ENCODE peak calls at places on chromosome 3, in four cellular contexts. G is uterus, X is tibial nerve, L is prostate gland. W is an unnamed sample.

GRCh38 chr3:184953396-184953795 is 141.4 kb downstream of the VPS8 start:
- DNase-seq in L (no peak), G (no peak), X (no peak), W (no peak)

GRCh38 chr3:53140575-53141467 is 10.6 kb upstream of the RFT1 start:
- DNase-seq in G (no peak), X (no peak), L (no peak), W (no peak)

GRCh38 chr3:12722205-12722604 is 36.9 kb downstream of the TMEM40 start:
- DNase-seq in L (no peak), X (no peak), G (no peak), W (no peak)

GRCh38 chr3:143851331-143852017 is 3.2 kb upstream of the SLC9A9 start:
- DNase-seq in G (no peak), X (no peak), L (peak), W (no peak)

GRCh38 chr3:139032326-139033002 is 11.7 kb upstream of the PRR23B start:
- DNase-seq in G (no peak), X (no peak), L (no peak), W (no peak)

GRCh38 chr3:154678271-154678670 is 248.3 kb upstream of the GPR149 start:
- DNase-seq in G (no peak), L (no peak), X (no peak), W (no peak)

GRCh38 chr3:177295116-177295515 is 97.8 kb upstream of the TBL1XR1 start:
- DNase-seq in G (no peak), X (no peak), L (peak), W (no peak)

GRCh38 chr3:185526349-185526951 is 25.9 kb downstream of the LIPH start:
- DNase-seq in G (no peak), L (no peak), X (no peak), W (no peak)

GRCh38 chr3:82506204-82506603 is 744.8 kb upstream of the GBE1 start:
- DNase-seq in L (no peak), G (no peak), X (no peak), W (no peak)

GRCh38 chr3:139537325-139537724 is 2.2 kb downstream of the RBP1 start:
- DNase-seq in G (peak), X (no peak), L (no peak), W (no peak)

GRCh38 chr3:171056528-171056927 is 30.0 kb upstream of the SLC2A2 start:
- DNase-seq in G (no peak), X (no peak), L (no peak), W (no peak)

GRCh38 chr3:94117729-94118128 is 54.9 kb downstream of the NSUN3 start:
- DNase-seq in G (no peak), X (no peak), L (no peak), W (no peak)

GRCh38 chr3:14774431-14774830 is 44.3 kb upstream of the FGD5 start:
- DNase-seq in G (peak), L (no peak), X (no peak), W (peak)

GRCh38 chr3:47162695-47163022 is 1.3 kb downstream of the SETD2 start:
- DNase-seq in L (no peak), G (no peak), X (no peak), W (no peak)

GRCh38 chr3:120506828-120507774 is 56.3 kb upstream of the FSTL1 start:
- DNase-seq in L (peak), X (peak), G (peak), W (no peak)

GRCh38 chr3:15959434-15959811 is 161.6 kb upstream of the ANKRD28 start:
- DNase-seq in X (no peak), G (no peak), L (no peak), W (no peak)

GRCh38 chr3:13420817-13421755 is 964 bp upstream of the NUP210 start:
- DNase-seq in G (no peak), X (peak), L (no peak), W (no peak)

GRCh38 chr3:70000563-70001081 is 1.1 kb downstream of the SAMMSON start:
- DNase-seq in L (no peak), X (no peak), G (no peak), W (no peak)

GRCh38 chr3:97931218-97931617 is 41.0 kb downstream of the RIOX2 start:
- DNase-seq in G (no peak), X (no peak), L (no peak), W (no peak)

GRCh38 chr3:97928986-97929385 is 43.2 kb downstream of the RIOX2 start:
- DNase-seq in G (no peak), L (no peak), X (no peak), W (no peak)

GRCh38 chr3:97930018-97930417 is 42.2 kb downstream of the RIOX2 start:
- DNase-seq in X (no peak), G (no peak), L (no peak), W (no peak)

GRCh38 chr3:97934980-97935695 is 37.1 kb downstream of the RIOX2 start:
- DNase-seq in L (no peak), X (no peak), G (no peak), W (no peak)

DNA sequence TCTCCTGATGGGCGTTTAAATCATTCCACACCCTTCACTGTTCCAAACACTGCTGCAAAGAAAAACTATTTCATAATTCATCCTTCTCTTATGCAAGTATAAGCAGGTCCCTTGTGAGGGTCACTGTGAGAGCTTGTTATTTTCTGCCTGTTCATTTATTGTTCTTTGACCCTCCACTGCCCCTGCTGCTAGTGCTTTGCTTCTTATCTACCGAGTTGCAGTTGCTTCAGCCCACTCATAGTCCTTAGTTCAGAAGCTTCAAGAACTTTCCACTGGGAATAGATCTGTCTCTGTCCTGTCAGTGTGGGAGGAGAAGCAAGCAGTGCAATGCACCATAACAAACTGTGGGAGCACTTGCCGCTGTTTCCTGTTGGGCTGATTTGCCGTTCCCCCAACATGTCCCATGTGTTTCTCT is 39.8 kb downstream of the RIOX2 start:
- DNase-seq in L (no peak), X (no peak), G (no peak), W (no peak)
- TF ChIP-seq POLR2A in L (no peak), X (no peak), G (no peak), W (no peak)

DNA sequence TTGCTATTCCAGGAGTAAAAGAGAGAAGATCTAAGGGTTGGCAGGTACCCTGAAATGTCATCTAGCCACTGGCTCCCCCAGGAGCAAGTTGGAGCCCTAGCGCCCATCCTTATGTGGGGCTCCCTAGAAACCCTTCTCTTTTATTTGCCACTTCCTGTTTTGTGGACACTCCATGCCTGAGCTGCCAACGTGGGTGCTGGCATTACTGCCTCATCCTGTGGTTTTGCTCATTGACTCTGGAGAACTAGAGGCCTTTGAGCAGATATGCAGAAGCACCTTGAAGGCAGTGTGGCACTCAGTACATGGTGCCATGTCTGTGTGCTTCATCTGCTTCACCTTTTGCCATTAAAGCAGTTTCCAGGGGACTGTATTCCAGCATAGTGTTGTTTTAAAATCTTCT is 8.1 kb downstream of the EDEM1 start:
- DNase-seq in L (no peak), G (no peak), X (no peak), W (no peak)
- TF ChIP-seq POLR2A in L (no peak), G (no peak), X (no peak), W (no peak)

DNA sequence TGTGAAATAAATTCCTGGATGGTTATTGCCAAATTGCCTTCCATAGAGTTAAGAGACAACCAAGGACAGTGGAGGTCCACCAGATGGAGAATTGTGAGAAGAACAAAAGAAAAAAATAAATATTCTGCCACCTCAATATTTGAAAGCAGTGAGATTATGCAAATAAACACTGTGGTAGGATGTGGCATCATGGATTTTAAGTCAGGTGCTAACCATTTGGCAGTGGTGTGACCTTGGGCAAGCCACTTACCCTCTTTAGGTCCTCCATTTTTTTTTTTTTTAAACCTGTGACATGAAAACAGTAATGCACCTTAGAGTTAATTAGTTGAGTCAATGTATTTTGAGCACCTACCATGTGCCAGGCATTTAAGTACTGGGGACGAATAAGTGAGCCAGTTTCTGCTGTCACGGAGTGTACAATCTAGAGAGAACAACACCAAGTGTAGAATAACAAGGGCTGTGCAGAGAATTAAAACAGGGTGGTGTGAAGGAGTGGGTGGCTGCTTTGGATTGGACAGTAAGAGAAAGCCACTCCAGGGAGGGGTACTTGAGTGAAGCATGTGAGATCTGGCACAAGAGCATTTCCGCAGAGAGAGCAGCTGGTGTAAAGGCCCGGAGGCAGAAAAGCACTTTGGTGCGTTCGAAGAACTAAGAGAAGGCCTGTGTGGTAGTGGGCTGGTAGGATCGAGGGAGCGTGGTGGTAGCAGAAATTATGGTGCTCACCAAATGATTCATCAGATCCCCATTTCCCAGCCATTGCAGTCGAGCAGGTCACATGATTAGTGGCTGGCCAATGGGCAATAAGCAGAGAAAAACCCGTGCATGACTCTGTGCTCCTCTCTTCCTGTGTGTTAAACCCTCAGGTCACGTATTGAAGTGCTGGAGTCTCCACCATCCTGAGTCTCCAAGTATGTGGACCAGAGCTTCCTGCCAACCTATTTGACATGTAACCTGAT is 39.2 kb downstream of the CCK start:
- DNase-seq in G (no peak), L (no peak), X (no peak), W (no peak)
- TF ChIP-seq POLR2A in G (no peak), L (no peak), X (no peak), W (no peak)

GRCh38 chr3:106302451-106303221 is 433.8 kb upstream of the CBLB start:
- DNase-seq in X (no peak), L (no peak), G (no peak), W (no peak)
- TF ChIP-seq POLR2A in X (no peak), L (no peak), G (no peak), W (no peak)

GRCh38 chr3:66744521-66744920 is 243.7 kb upstream of the LRIG1 start:
- DNase-seq in L (no peak), G (no peak), X (no peak), W (no peak)

GRCh38 chr3:66744986-66745385 is 244.2 kb upstream of the LRIG1 start:
- DNase-seq in L (no peak), X (no peak), G (no peak), W (no peak)

GRCh38 chr3:66738625-66739330 is 238.0 kb upstream of the LRIG1 start:
- DNase-seq in X (no peak), L (no peak), G (no peak), W (no peak)

DNA sequence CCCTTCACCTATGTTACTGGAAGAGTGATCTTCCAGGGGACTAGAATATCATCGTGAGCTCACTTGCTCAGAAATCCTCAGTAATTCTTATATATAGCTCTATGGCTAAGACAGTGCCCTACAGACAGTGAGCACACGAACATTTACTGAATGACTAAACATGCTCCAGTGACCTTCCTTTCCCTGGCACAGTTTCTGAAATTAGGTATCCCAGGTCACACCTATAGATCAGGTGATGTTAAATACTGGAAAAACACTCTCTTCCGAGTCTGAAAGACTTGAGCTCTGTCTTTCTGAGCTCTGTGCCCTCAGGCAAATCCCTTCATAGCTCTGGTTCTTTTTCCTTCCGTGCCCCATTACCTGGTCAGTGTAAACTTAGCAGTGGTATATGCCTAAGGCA is 239.4 kb upstream of the LRIG1 start:
- DNase-seq in L (no peak), X (no peak), G (no peak), W (no peak)
- TF ChIP-seq POLR2A in L (no peak), X (no peak), G (no peak), W (no peak)

W was measured in right lobe of liver.